ENCODE peak calls at places on chromosome 6, in five cellular contexts. One of them, this sample, is unnamed.

GRCh38 chr6:39466664-39467063 is 144.2 kb upstream of the KCNK16 start:
- DNase-seq in left kidney: peak
- DNase-seq in RCC 7860: no peak
- DNase-seq in neuronal stem cell: no peak
- DNase-seq in psoas muscle: no peak
- DNase-seq in this sample: no peak

GRCh38 chr6:158039571-158040050 is 57.9 kb downstream of the SYNJ2 start:
- DNase-seq in neuronal stem cell: no peak
- DNase-seq in left kidney: peak
- DNase-seq in RCC 7860: peak
- DNase-seq in psoas muscle: peak
- DNase-seq in this sample: no peak

GRCh38 chr6:48775157-48775556 is 664.2 kb upstream of the PTCHD4 start:
- DNase-seq in psoas muscle: no peak
- DNase-seq in left kidney: no peak
- DNase-seq in neuronal stem cell: no peak
- DNase-seq in RCC 7860: peak
- DNase-seq in this sample: no peak

GRCh38 chr6:131101911-131102680 is 33.2 kb upstream of the AKAP7 start:
- DNase-seq in RCC 7860: peak
- DNase-seq in left kidney: no peak
- DNase-seq in psoas muscle: no peak
- DNase-seq in neuronal stem cell: no peak
- DNase-seq in this sample: no peak

GRCh38 chr6:43771858-43772570 is 2.0 kb downstream of the VEGFA start:
- DNase-seq in RCC 7860: no peak
- DNase-seq in psoas muscle: peak
- DNase-seq in neuronal stem cell: peak
- DNase-seq in left kidney: peak
- DNase-seq in this sample: peak

GRCh38 chr6:129989396-129989795 is 29.0 kb upstream of the L3MBTL3 start:
- DNase-seq in psoas muscle: no peak
- DNase-seq in neuronal stem cell: no peak
- DNase-seq in RCC 7860: no peak
- DNase-seq in left kidney: no peak
- DNase-seq in this sample: no peak

GRCh38 chr6:4543596-4543995 is 232.6 kb upstream of the CDYL start:
- DNase-seq in neuronal stem cell: no peak
- DNase-seq in psoas muscle: no peak
- DNase-seq in left kidney: no peak
- DNase-seq in RCC 7860: no peak
- DNase-seq in this sample: no peak

GRCh38 chr6:119379809-119380208 is 30.2 kb upstream of the MAN1A1 start:
- DNase-seq in psoas muscle: no peak
- DNase-seq in RCC 7860: no peak
- DNase-seq in left kidney: no peak
- DNase-seq in neuronal stem cell: no peak
- DNase-seq in this sample: no peak

GRCh38 chr6:2108700-2109306 is 136.6 kb downstream of the GMDS start:
- DNase-seq in psoas muscle: no peak
- DNase-seq in RCC 7860: no peak
- DNase-seq in neuronal stem cell: no peak
- DNase-seq in left kidney: peak
- DNase-seq in this sample: no peak

GRCh38 chr6:168583821-168584220 is 142.8 kb downstream of the SMOC2 start:
- DNase-seq in RCC 7860: no peak
- DNase-seq in psoas muscle: no peak
- DNase-seq in neuronal stem cell: no peak
- DNase-seq in left kidney: no peak
- DNase-seq in this sample: no peak

GRCh38 chr6:163950159-163950558 is 535.6 kb downstream of the QKI start:
- DNase-seq in neuronal stem cell: no peak
- DNase-seq in psoas muscle: no peak
- DNase-seq in RCC 7860: peak
- DNase-seq in left kidney: no peak
- DNase-seq in this sample: no peak

GRCh38 chr6:139588734-139589418 is 214.4 kb upstream of the CITED2 start:
- DNase-seq in psoas muscle: no peak
- DNase-seq in left kidney: no peak
- DNase-seq in neuronal stem cell: no peak
- DNase-seq in RCC 7860: no peak
- DNase-seq in this sample: no peak

GRCh38 chr6:19399406-19399805 is 437.8 kb upstream of the ID4 start:
- DNase-seq in left kidney: no peak
- DNase-seq in psoas muscle: no peak
- DNase-seq in neuronal stem cell: no peak
- DNase-seq in RCC 7860: no peak
- DNase-seq in this sample: no peak

GRCh38 chr6:120735641-120736040 is 598.6 kb downstream of the TBC1D32 start:
- DNase-seq in left kidney: no peak
- DNase-seq in RCC 7860: no peak
- DNase-seq in psoas muscle: no peak
- DNase-seq in neuronal stem cell: no peak
- DNase-seq in this sample: no peak

GRCh38 chr6:7245668-7246393 is 67.2 kb downstream of the SSR1 start:
- DNase-seq in psoas muscle: no peak
- DNase-seq in left kidney: no peak
- DNase-seq in RCC 7860: no peak
- DNase-seq in neuronal stem cell: no peak
- DNase-seq in this sample: no peak

GRCh38 chr6:157649311-157650260 is 173.5 kb upstream of the SNX9 start:
- DNase-seq in RCC 7860: no peak
- DNase-seq in left kidney: no peak
- DNase-seq in neuronal stem cell: no peak
- DNase-seq in psoas muscle: no peak
- DNase-seq in this sample: peak

This sample was measured in SK-N-SH.